ENCODE peak calls at places on chromosome 21, in six cellular contexts. X is H1, Z is HepG2, Y is GM12891, F is K562, G is GM12878. A is an unnamed sample.

GRCh38 chr21:34143783-34144182 is 70.4 kb downstream of the MRPS6 start:
- DNase-seq in G (no peak), Y (no peak), F (no peak), X (no peak), Z (no peak), A (no peak)

GRCh38 chr21:36087362-36088138 is 17.7 kb downstream of the CBR1 start:
- DNase-seq in G (no peak), F (no peak), Z (no peak), X (no peak), Y (no peak), A (no peak)

GRCh38 chr21:29321908-29322569 is 23.3 kb downstream of the BACH1 start:
- DNase-seq in X (no peak), F (no peak), G (no peak), Y (no peak), Z (no peak), A (no peak)

GRCh38 chr21:24456358-24456757 is 1150.9 kb downstream of the MRPL39 start:
- DNase-seq in F (no peak), G (no peak), X (no peak), Y (no peak), Z (no peak), A (no peak)

GRCh38 chr21:41482321-41482720 is 25.6 kb downstream of the TMPRSS2 start:
- DNase-seq in G (no peak), Y (no peak), F (no peak), X (no peak), Z (no peak), A (no peak)

GRCh38 chr21:35833991-35834390 is 226.3 kb downstream of the SETD4 start:
- DNase-seq in X (no peak), Z (no peak), G (no peak), Y (no peak), F (no peak), A (no peak)

GRCh38 chr21:42057861-42058437 is 13.2 kb upstream of the UMODL1 start:
- DNase-seq in G (no peak), Z (no peak), F (no peak), X (no peak), Y (no peak), A (no peak)

GRCh38 chr21:32372755-32373154 is 20.1 kb downstream of the URB1 start:
- DNase-seq in Y (no peak), G (no peak), F (no peak), X (no peak), Z (no peak), A (no peak)

GRCh38 chr21:35266546-35266945 is 217.4 kb upstream of the RUNX1 start:
- DNase-seq in G (no peak), X (no peak), Y (no peak), F (no peak), Z (no peak), A (no peak)

GRCh38 chr21:34745557-34746255 is 76.9 kb downstream of the CLIC6 start:
- DNase-seq in F (peak; percentile 89), Y (peak; percentile 49), G (peak; percentile 26), X (peak; percentile 70), Z (peak; percentile 90), A (peak; percentile 46)

GRCh38 chr21:44911384-44912157 is 9.1 kb downstream of the ITGB2 start:
- DNase-seq in G (no peak), Z (peak; percentile 46), Y (peak; percentile 79), X (no peak), F (peak; percentile 75), A (peak; percentile 63)

GRCh38 chr21:9756677-9757076 is 764.7 kb upstream of the TPTE start:
- DNase-seq in F (no peak), Y (no peak), Z (no peak), G (no peak), X (no peak), A (no peak)

GRCh38 chr21:36478207-36478701 is 1.7 kb downstream of the CLDN14 start:
- DNase-seq in Z (no peak), X (no peak), Y (no peak), G (no peak), F (no peak), A (no peak)

GRCh38 chr21:38267991-38268858 is 11.4 kb downstream of the KCNJ15 start:
- DNase-seq in G (peak; percentile 68), Y (no peak), Z (no peak), F (no peak), X (no peak), A (no peak)

GRCh38 chr21:35637431-35637830 is 422.9 kb downstream of the SETD4 start:
- DNase-seq in Y (no peak), G (no peak), Z (no peak), X (no peak), F (no peak), A (no peak)

GRCh38 chr21:45037986-45038385 is 36.4 kb upstream of the ADARB1 start:
- DNase-seq in G (no peak), Y (no peak), X (no peak), F (no peak), Z (no peak), A (no peak)

GRCh38 chr21:42731264-42732032 is 78.0 kb downstream of the PDE9A start:
- DNase-seq in Z (no peak), Y (no peak), X (no peak), G (no peak), F (no peak), A (no peak)

GRCh38 chr21:41759214-41759840 is 7.5 kb downstream of the RIPK4 start:
- DNase-seq in Y (no peak), Z (no peak), X (no peak), F (no peak), G (no peak), A (no peak)

GRCh38 chr21:35227774-35228173 is 178.7 kb upstream of the RUNX1 start:
- DNase-seq in G (no peak), F (no peak), Y (no peak), Z (no peak), X (no peak), A (no peak)

GRCh38 chr21:38170283-38170682 is 86.5 kb upstream of the KCNJ15 start:
- DNase-seq in F (no peak), X (peak; percentile 53), Z (no peak), G (no peak), Y (no peak), A (no peak)

GRCh38 chr21:38768385-38769071 is 37.2 kb upstream of the ETS2 start:
- DNase-seq in X (no peak), F (peak; percentile 24), G (no peak), Y (no peak), Z (no peak), A (no peak)

GRCh38 chr21:29940993-29941392 is 1.2 kb upstream of the GRIK1 start:
- DNase-seq in G (no peak), X (no peak), Y (no peak), Z (no peak), F (no peak), A (no peak)

GRCh38 chr21:26140185-26140584 is 30.4 kb downstream of the APP start:
- DNase-seq in Y (no peak), X (no peak), F (no peak), G (no peak), Z (peak; percentile 50), A (no peak)
- TF ChIP-seq TAF1 in Y (no peak), X (no peak), F (no peak), G (no peak), Z (no peak), A (no peak)

DNA sequence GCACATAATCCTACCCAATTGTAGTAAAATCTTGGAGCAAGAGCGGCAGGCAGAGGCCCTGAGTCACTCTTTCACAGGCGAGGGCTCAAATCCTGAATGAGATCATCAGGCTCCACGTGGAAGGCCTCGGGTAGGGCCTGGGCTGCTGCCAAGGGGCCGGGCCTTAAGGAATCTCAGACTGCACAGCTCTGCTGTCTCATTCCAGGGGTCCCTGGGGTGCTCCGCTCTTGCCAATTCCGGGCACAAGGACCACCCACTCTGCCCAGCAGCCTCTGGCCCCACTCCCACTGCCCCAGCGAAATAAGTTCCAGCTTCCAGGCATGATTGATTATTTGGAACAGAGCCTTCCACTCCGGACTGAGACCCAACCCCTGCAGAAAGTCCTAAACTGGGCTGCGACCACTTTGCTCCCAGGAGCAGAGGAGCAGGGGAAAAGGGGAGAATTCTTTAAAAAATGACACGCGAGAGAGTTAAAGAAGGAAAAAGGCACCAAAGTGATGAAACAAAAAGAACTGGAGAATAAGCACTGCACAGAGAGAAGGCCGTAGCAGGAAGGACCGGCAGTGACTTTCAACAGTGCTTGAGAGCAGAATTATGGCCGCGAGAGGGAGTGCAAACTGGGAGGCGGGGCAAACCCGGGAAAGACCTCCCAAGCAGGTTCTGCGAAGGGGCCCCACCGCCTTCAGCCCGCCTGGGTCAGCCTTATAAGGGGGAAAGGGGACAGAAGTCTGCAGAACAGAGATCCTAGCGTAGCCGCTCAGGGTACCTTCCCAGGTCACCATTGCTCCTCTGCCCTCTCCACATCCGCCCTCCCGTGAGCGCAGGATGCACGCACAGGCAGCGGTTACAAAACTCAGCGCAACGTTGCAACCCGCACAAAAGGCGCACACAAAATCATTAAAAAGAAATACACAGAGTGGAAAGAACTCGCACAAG is 2.0 kb downstream of the ADAMTS1 start:
- DNase-seq in X (peak; percentile 81), Y (no peak), Z (no peak), F (no peak), G (no peak), A (no peak)
- TF ChIP-seq POLR2A in X (peak; percentile 71), Y (no peak), Z (no peak), F (no peak), G (no peak), A (no peak)

DNA sequence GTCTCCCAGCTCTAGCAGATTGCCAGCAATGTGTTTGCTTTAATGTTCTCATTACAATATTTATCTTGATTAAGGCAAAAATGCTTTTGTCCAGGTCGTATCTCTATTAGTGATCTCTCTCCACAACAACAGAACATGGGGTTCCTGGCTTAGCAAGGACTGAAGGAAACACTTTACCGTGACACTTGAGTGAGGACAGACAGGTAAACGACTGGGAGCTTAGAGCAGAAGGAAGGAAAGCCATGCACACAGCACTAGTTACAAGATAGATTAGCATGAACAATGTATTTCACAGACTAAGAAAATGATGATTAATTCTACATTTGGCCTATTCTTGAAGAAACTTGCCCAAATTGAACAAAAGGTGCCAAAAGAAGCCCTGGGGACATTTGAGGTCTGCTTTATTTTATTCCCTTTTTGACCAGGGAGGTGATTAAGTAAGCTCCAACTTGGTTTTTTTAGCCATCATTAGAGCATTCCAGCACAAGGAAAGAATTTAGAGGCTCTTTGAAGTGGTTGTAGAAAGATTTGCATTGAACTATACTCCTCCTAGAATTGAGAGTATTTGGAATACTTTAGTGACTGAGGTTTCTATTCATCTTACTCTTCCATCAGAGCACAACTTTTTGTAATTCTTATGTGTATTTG is 248.5 kb downstream of the USP25 start:
- DNase-seq in X (no peak), G (no peak), Y (no peak), F (no peak), Z (no peak), A (no peak)
- TF ChIP-seq POLR2AphosphoS5 in X (no peak), G (no peak), Y (no peak), F (no peak), Z (no peak), A (no peak)

GRCh38 chr21:46328151-46328550 is 4.2 kb downstream of the PCNT start:
- DNase-seq in Z (no peak), G (no peak), X (no peak), Y (no peak), F (no peak), A (no peak)

GRCh38 chr21:46324390-46325072 is 575 bp downstream of the PCNT start:
- DNase-seq in X (peak; percentile 90), Y (peak; percentile 86), Z (peak; percentile 42), F (peak; percentile 96), G (no peak), A (peak; percentile 78)

GRCh38 chr21:46327711-46328110 is 3.8 kb downstream of the PCNT start:
- DNase-seq in G (no peak), Y (no peak), F (no peak), X (no peak), Z (no peak), A (no peak)

GRCh38 chr21:46325073-46325912 is 1.3 kb downstream of the PCNT start:
- DNase-seq in F (peak; percentile 59), X (peak; percentile 70), G (no peak), Y (peak; percentile 48), Z (peak; percentile 35), A (peak; percentile 51)

GRCh38 chr21:46326110-46326703 is 2.3 kb downstream of the PCNT start:
- DNase-seq in G (no peak), Y (no peak), X (no peak), F (no peak), Z (peak; percentile 32), A (no peak)
- TF ChIP-seq TAF1 in G (no peak), Y (no peak), X (no peak), F (no peak), Z (no peak), A (no peak)